ENCODE peak calls at places on chromosomes 6 and 20, in seven cellular contexts. W is A549, S is prostate gland, G is heart left ventricle, Y is colonic mucosa, M is fibroblast of lung, Z is sigmoid colon. R is an unnamed sample.

GRCh38 chr20:3916347-3916746 is 27.2 kb downstream of the PANK2 start:
- DNase-seq in W (no peak), Y (no peak), S (no peak), Z (no peak), G (no peak), M (no peak), R (no peak)

GRCh38 chr6:95660544-95660943 is 83.2 kb downstream of the MANEA start:
- DNase-seq in W (no peak), Z (no peak), G (no peak), S (no peak), M (no peak), Y (no peak), R (no peak)

GRCh38 chr6:129502261-129502660 is 207.7 kb downstream of the ARHGAP18 start:
- DNase-seq in Z (no peak), G (no peak), S (no peak), W (no peak), M (peak; percentile 59), Y (no peak), R (no peak)

GRCh38 chr6:144809120-144809519 is 524.0 kb downstream of the UTRN start:
- DNase-seq in Y (no peak), M (peak; percentile 42), G (no peak), W (no peak), S (no peak), Z (no peak), R (peak; percentile 31)

GRCh38 chr6:126054258-126054702 is 67.9 kb downstream of the TRMT11 start:
- DNase-seq in M (peak; percentile 45), W (no peak), Y (peak; percentile 49), Z (no peak), S (no peak), G (no peak), R (peak; percentile 21)

GRCh38 chr20:56855693-56856092 is 226.6 kb downstream of the TFAP2C start:
- DNase-seq in G (no peak), M (no peak), S (no peak), Y (no peak), W (no peak), Z (no peak), R (no peak)

GRCh38 chr6:144434308-144434990 is 149.3 kb downstream of the UTRN start:
- DNase-seq in M (peak; percentile 91), Y (no peak), W (no peak), S (no peak), G (no peak), Z (no peak), R (peak; percentile 25)

GRCh38 chr6:53492860-53493634 is 51.9 kb downstream of the GCLC start:
- DNase-seq in S (peak; percentile 29), W (peak; percentile 40), Y (no peak), Z (no peak), G (no peak), M (peak; percentile 71), R (peak; percentile 85)

GRCh38 chr6:107488174-107488874 is 1.6 kb upstream of the SOBP start:
- DNase-seq in M (no peak), S (no peak), Z (no peak), W (peak; percentile 8), Y (no peak), G (no peak), R (peak; percentile 13)

GRCh38 chr6:170040115-170040500 is 250.8 kb downstream of the DLL1 start:
- DNase-seq in W (no peak), Z (no peak), Y (no peak), G (no peak), M (no peak), S (no peak), R (no peak)

GRCh38 chr6:125871365-125871764 is 80.6 kb downstream of the NCOA7 start:
- DNase-seq in M (no peak), S (no peak), G (no peak), Y (no peak), W (no peak), Z (no peak), R (no peak)

GRCh38 chr6:13113956-13114593 is 214.3 kb downstream of the TBC1D7 start:
- DNase-seq in S (no peak), W (no peak), M (peak; percentile 4), Y (no peak), Z (no peak), G (no peak), R (no peak)

GRCh38 chr20:17895641-17896246 is 72.8 kb downstream of the SNX5 start:
- DNase-seq in Z (peak; percentile 84), M (peak; percentile 74), G (peak; percentile 76), Y (no peak), S (no peak), W (no peak), R (peak; percentile 28)

GRCh38 chr20:62352402-62353288 is 14.5 kb downstream of the LAMA5 start:
- DNase-seq in G (peak; percentile 85), W (peak; percentile 66), Y (no peak), Z (peak; percentile 96), M (peak; percentile 59), S (peak; percentile 93), R (no peak)

GRCh38 chr6:136786708-136787107 is 5.6 kb downstream of the MAP3K5 start:
- DNase-seq in W (no peak), G (no peak), S (no peak), M (no peak), Z (no peak), Y (no peak), R (no peak)

GRCh38 chr20:46347831-46348230 is 39.5 kb upstream of the CDH22 start:
- DNase-seq in Z (no peak), M (no peak), G (no peak), S (no peak), Y (no peak), W (no peak), R (no peak)

GRCh38 chr20:920306-920705 is 4.2 kb upstream of the ANGPT4 start:
- DNase-seq in Z (no peak), M (no peak), G (no peak), W (no peak), S (no peak), Y (no peak), R (no peak)

GRCh38 chr6:134521116-134521501 is 203.2 kb upstream of the SGK1 start:
- DNase-seq in Z (no peak), Y (no peak), G (no peak), S (no peak), M (no peak), W (no peak), R (no peak)

GRCh38 chr6:129498950-129499870 is 210.8 kb downstream of the ARHGAP18 start:
- DNase-seq in Y (peak; percentile 26), Z (no peak), S (peak; percentile 36), W (peak; percentile 20), M (peak; percentile 63), G (no peak), R (peak; percentile 90)

GRCh38 chr6:14977747-14978382 is 268.0 kb upstream of the JARID2 start:
- DNase-seq in W (no peak), S (no peak), G (no peak), Y (no peak), M (no peak), Z (no peak), R (no peak)

GRCh38 chr20:5526516-5526915 is 209.8 kb upstream of the PROKR2 start:
- DNase-seq in G (no peak), Y (no peak), Z (no peak), W (no peak), M (no peak), S (no peak), R (peak; percentile 34)

GRCh38 chr6:26432622-26433021 is 7.7 kb upstream of the BTN3A3 start:
- DNase-seq in Z (no peak), W (no peak), M (peak; percentile 50), G (no peak), S (no peak), Y (no peak), R (no peak)

GRCh38 chr6:123380257-123380656 is 256.5 kb downstream of the TRDN start:
- DNase-seq in W (no peak), Y (no peak), Z (no peak), S (no peak), G (no peak), M (peak; percentile 12), R (peak; percentile 36)

DNA sequence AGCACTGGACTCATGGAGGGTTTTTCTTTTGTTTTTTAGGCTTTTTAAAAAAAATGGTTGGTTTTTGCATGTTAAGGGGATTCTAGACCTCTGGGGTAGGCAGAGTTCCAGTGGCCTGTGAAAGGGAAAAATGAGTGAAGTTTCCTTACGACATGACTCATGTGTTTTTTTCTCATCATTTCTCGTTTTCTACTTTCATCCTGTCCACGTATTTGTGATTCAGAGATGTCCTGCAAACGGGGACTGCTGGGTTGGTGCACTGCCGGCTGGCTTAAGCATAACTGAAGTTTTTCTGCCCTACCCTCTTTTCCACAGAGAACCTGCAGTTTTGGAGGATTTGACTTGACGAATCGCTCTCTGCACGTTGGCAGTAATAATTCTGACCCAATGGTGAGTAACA is 182.3 kb downstream of the SASH1 start:
- DNase-seq in S (no peak), W (no peak), M (peak; percentile 92), G (no peak), Z (no peak), Y (no peak), R (no peak)
- H3K4me1 ChIP-seq in S (no peaks in the 10 kb centered on the region), W (no peaks in the 10 kb centered on the region), M (peaks cover 49% of the 10 kb centered on the region), G (peaks cover 14% of the 10 kb centered on the region), Z (no peaks in the 10 kb centered on the region), Y (peaks cover 3% of the 10 kb centered on the region), R (no peaks in the 10 kb centered on the region)

GRCh38 chr6:166627875-166628849 is 1.1 kb upstream of the RPS6KA2 start:
- DNase-seq in Z (peak; percentile 83), Y (peak; percentile 77), G (peak; percentile 87), M (peak; percentile 56), W (peak; percentile 20), S (peak; percentile 48), R (peak; percentile 72)

GRCh38 chr6:166624275-166624674 is 2.8 kb downstream of the RPS6KA2 start:
- DNase-seq in Y (no peak), M (peak; percentile 71), G (no peak), Z (peak; percentile 79), S (peak; percentile 44), W (no peak), R (no peak)

GRCh38 chr6:166627039-166627874 is at the start of gene RPS6KA2:
- DNase-seq in G (peak; percentile 100), W (peak; percentile 79), Y (peak; percentile 100), Z (peak; percentile 100), M (peak; percentile 100), S (peak; percentile 100), R (peak; percentile 98)

GRCh38 chr6:166625356-166625755 is 1.7 kb downstream of the RPS6KA2 start:
- DNase-seq in Y (no peak), Z (no peak), W (no peak), G (peak; percentile 41), M (peak; percentile 57), S (no peak), R (no peak)

GRCh38 chr6:166626177-166627038 is 643 bp downstream of the RPS6KA2 start:
- DNase-seq in Y (peak; percentile 30), Z (no peak), M (peak; percentile 41), S (no peak), W (no peak), G (no peak), R (no peak)
- H3K4me1 ChIP-seq in Y (peaks cover 6% of the 10 kb centered on the region), Z (no peaks in the 10 kb centered on the region), M (peaks cover 24% of the 10 kb centered on the region), S (peaks cover 9% of the 10 kb centered on the region), W (peaks cover 10% of the 10 kb centered on the region), G (peaks cover 16% of the 10 kb centered on the region), R (peaks cover 13% of the 10 kb centered on the region)

DNA sequence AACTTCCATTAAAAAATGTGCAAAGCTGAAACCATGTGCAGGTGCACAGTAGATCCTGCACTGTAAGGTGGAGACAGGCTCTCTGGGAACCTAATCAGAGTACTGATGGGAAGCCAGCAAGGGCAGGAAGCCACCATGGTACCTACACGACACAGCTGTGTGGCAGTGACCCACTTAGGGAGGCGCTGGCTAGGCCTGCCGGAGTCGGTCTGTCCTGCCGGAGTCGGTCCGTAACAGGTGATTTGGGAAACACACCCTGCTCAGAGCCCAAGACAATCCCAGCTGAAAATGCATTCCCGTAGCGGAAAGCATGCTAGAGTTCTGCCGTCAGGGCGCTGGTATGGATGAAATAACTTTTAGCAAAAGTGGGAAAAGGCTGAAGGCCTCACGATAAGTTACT is 17.2 kb downstream of the TXNDC5 start:
- DNase-seq in G (no peak), Y (no peak), S (no peak), W (no peak), M (no peak), Z (peak; percentile 19), R (no peak)
- H3K4me1 ChIP-seq in G (peaks cover 7% of the 10 kb centered on the region), Y (no peaks in the 10 kb centered on the region), S (no peaks in the 10 kb centered on the region), W (no peaks in the 10 kb centered on the region), M (no peaks in the 10 kb centered on the region), Z (no peaks in the 10 kb centered on the region), R (no peaks in the 10 kb centered on the region)

GRCh38 chr6:36123270-36124139 is 6.8 kb upstream of the MAPK13 start:
- DNase-seq in S (peak; percentile 67), Z (peak; percentile 91), Y (peak; percentile 94), G (peak; percentile 72), W (peak; percentile 55), M (peak; percentile 54), R (peak; percentile 22)
- H3K4me1 ChIP-seq in S (peaks cover 8% of the 10 kb centered on the region), Z (no peaks in the 10 kb centered on the region), Y (peaks cover 4% of the 10 kb centered on the region), G (peaks cover 5% of the 10 kb centered on the region), W (peaks cover 23% of the 10 kb centered on the region), M (peaks cover 21% of the 10 kb centered on the region), R (peaks cover 30% of the 10 kb centered on the region)

R was measured in trophoblast cell.